ENCODE peak calls at places on chromosomes 12 and 14, in ten cellular contexts. W, B, X, O, P, G, S, H, Q and D are unnamed samples.

GRCh38 chr14:96051642-96052540 is 12.7 kb downstream of the C14orf132 start:
- DNase-seq in W (no peak), B (no peak), X (no peak), O (peak), P (no peak), G (no peak), S (no peak), H (no peak), Q (no peak), D (peak)

GRCh38 chr14:77208266-77208978 is 26.8 kb downstream of the TMEM63C start:
- DNase-seq in W (peak), B (peak), X (peak), O (peak), P (peak), G (no peak), S (no peak), H (peak), Q (peak), D (peak)

GRCh38 chr12:42483534-42483857 is 106.0 kb downstream of the PRICKLE1 start:
- DNase-seq in W (peak), B (no peak), X (peak), O (peak), P (no peak), G (no peak), S (no peak), H (peak), Q (peak), D (peak)

GRCh38 chr12:47881826-47882427 is 22.9 kb downstream of the VDR start:
- DNase-seq in W (no peak), B (no peak), X (no peak), O (no peak), P (peak), G (peak), S (no peak), H (no peak), Q (no peak), D (no peak)

GRCh38 chr12:132327351-132328171 is 1.8 kb downstream of the GALNT9 start:
- DNase-seq in W (peak), B (peak), X (no peak), O (no peak), P (peak), G (peak), S (no peak), H (no peak), Q (peak), D (no peak)

GRCh38 chr14:101442451-101442850 is 118.8 kb upstream of the DIO3 start:
- DNase-seq in W (peak), B (no peak), X (no peak), O (peak), P (no peak), G (no peak), S (no peak), H (no peak), Q (peak), D (no peak)

GRCh38 chr12:40225337-40225983 is 663 bp downstream of the LRRK2 start:
- DNase-seq in W (no peak), B (no peak), X (no peak), O (no peak), P (peak), G (no peak), S (no peak), H (peak), Q (no peak), D (peak)

GRCh38 chr14:103576371-103577024 is 13.7 kb downstream of the COA8 start:
- DNase-seq in W (no peak), B (peak), X (no peak), O (no peak), P (peak), G (peak), S (peak), H (peak), Q (no peak), D (no peak)

GRCh38 chr14:90569201-90569600 is 172.4 kb downstream of the CALM1 start:
- DNase-seq in W (no peak), B (no peak), X (no peak), O (no peak), P (no peak), G (no peak), S (no peak), H (no peak), Q (no peak), D (no peak)

GRCh38 chr12:81502912-81503695 is 256.0 kb downstream of the PPFIA2 start:
- DNase-seq in W (no peak), B (no peak), X (no peak), O (no peak), P (peak), G (peak), S (no peak), H (no peak), Q (no peak), D (no peak)

GRCh38 chr12:2431810-2432209 is 363.0 kb upstream of the FKBP4 start:
- DNase-seq in W (no peak), B (no peak), X (no peak), O (no peak), P (no peak), G (no peak), S (no peak), H (no peak), Q (no peak), D (no peak)

GRCh38 chr14:90871605-90872233 is 55.5 kb upstream of the TTC7B start:
- DNase-seq in W (no peak), B (no peak), X (no peak), O (no peak), P (peak), G (no peak), S (no peak), H (no peak), Q (no peak), D (no peak)

GRCh38 chr12:113462880-113463745 is 8.6 kb downstream of the LHX5 start:
- DNase-seq in W (no peak), B (no peak), X (no peak), O (no peak), P (no peak), G (no peak), S (peak), H (no peak), Q (no peak), D (no peak)

GRCh38 chr14:94633116-94633515 is 20.9 kb downstream of the SERPINA3 start:
- DNase-seq in W (no peak), B (no peak), X (no peak), O (no peak), P (no peak), G (no peak), S (no peak), H (no peak), Q (no peak), D (no peak)

GRCh38 chr12:4855121-4855924 is 54.4 kb upstream of the KCNA1 start:
- DNase-seq in W (no peak), B (peak), X (peak), O (peak), P (peak), G (peak), S (peak), H (peak), Q (peak), D (peak)

GRCh38 chr12:2737656-2738241 is 57.0 kb upstream of the FKBP4 start:
- DNase-seq in W (no peak), B (no peak), X (no peak), O (no peak), P (no peak), G (no peak), S (no peak), H (no peak), Q (no peak), D (no peak)

GRCh38 chr12:50986961-50987737 is 34.8 kb downstream of the HIGD1C start:
- DNase-seq in W (no peak), B (peak), X (no peak), O (peak), P (peak), G (no peak), S (no peak), H (peak), Q (peak), D (peak)

GRCh38 chr14:100883789-100884101 is 19.8 kb downstream of the RTL1 start:
- DNase-seq in W (no peak), B (no peak), X (no peak), O (no peak), P (no peak), G (no peak), S (no peak), H (no peak), Q (no peak), D (no peak)

GRCh38 chr12:79618848-79619404 is 71.8 kb downstream of the PAWR start:
- DNase-seq in W (no peak), B (no peak), X (no peak), O (no peak), P (peak), G (no peak), S (no peak), H (no peak), Q (no peak), D (no peak)

GRCh38 chr12:95173392-95174251 is 43.6 kb downstream of the FGD6 start:
- DNase-seq in W (no peak), B (no peak), X (no peak), O (no peak), P (peak), G (no peak), S (no peak), H (no peak), Q (no peak), D (no peak)

GRCh38 chr12:93453633-93454032 is 11.9 kb upstream of the UBE2N start:
- DNase-seq in W (no peak), B (no peak), X (no peak), O (no peak), P (no peak), G (peak), S (no peak), H (no peak), Q (no peak), D (no peak)

GRCh38 chr12:92602476-92602875 is 100.3 kb upstream of the PLEKHG7 start:
- DNase-seq in W (no peak), B (no peak), X (no peak), O (no peak), P (peak), G (peak), S (no peak), H (no peak), Q (no peak), D (no peak)

GRCh38 chr12:26636710-26637328 is 196.2 kb downstream of the ITPR2 start:
- DNase-seq in W (no peak), B (no peak), X (no peak), O (no peak), P (peak), G (no peak), S (no peak), H (no peak), Q (no peak), D (no peak)